ENCODE peak calls at places on chromosome 22, in six cellular contexts. A is brain microvascular endothelial cell, E is PC-3, D is SW 1271, V is NAMALWA, K is colonic mucosa. I is an unnamed sample.

GRCh38 chr22:37892566-37893338 is 13.3 kb upstream of the MICALL1 start:
- DNase-seq in A (no peak), E (no peak), D (no peak), V (no peak), K (no peak), I (no peak)

GRCh38 chr22:25817092-25817943 is 75.3 kb downstream of the MYO18B start:
- DNase-seq in A (no peak), E (no peak), D (no peak), V (no peak), K (no peak), I (no peak)

GRCh38 chr22:44683237-44683636 is 18.8 kb upstream of the PRR5 start:
- DNase-seq in A (no peak), E (no peak), D (no peak), V (no peak), K (no peak), I (no peak)

GRCh38 chr22:19892249-19892879 is 37.7 kb upstream of the GNB1L start:
- DNase-seq in A (peak; percentile 22), E (no peak), D (no peak), V (peak; percentile 31), K (no peak), I (no peak)

GRCh38 chr22:22810018-22810427 is 77.6 kb upstream of the IGLL5 start:
- DNase-seq in A (no peak), E (no peak), D (no peak), V (no peak), K (no peak), I (no peak)

GRCh38 chr22:20439556-20439927 is 1.9 kb upstream of the SCARF2 start:
- DNase-seq in A (no peak), E (no peak), D (no peak), V (no peak), K (no peak), I (no peak)

GRCh38 chr22:36065775-36066544 is 37.3 kb upstream of the RBFOX2 start:
- DNase-seq in A (peak; percentile 84), E (peak; percentile 90), D (peak; percentile 71), V (peak; percentile 65), K (peak; percentile 87), I (peak; percentile 95)

GRCh38 chr22:38214248-38215056 is 12.7 kb downstream of the MAFF start:
- DNase-seq in A (no peak), E (no peak), D (no peak), V (peak; percentile 60), K (peak; percentile 77), I (no peak)

GRCh38 chr22:33909906-33910305 is 10.4 kb downstream of the LARGE1 start:
- DNase-seq in A (no peak), E (no peak), D (no peak), V (no peak), K (no peak), I (no peak)

GRCh38 chr22:39236321-39237275 is 8.2 kb downstream of the PDGFB start:
- DNase-seq in A (peak; percentile 51), E (no peak), D (no peak), V (no peak), K (peak; percentile 34), I (no peak)

GRCh38 chr22:38109391-38110000 is 988 bp downstream of the BAIAP2L2 start:
- DNase-seq in A (no peak), E (no peak), D (no peak), V (no peak), K (no peak), I (no peak)

GRCh38 chr22:26579331-26579886 is 10.5 kb downstream of the TPST2 start:
- DNase-seq in A (no peak), E (no peak), D (no peak), V (peak; percentile 76), K (peak; percentile 35), I (no peak)

GRCh38 chr22:45547016-45547345 is 44.3 kb downstream of the FBLN1 start:
- DNase-seq in A (no peak), E (no peak), D (no peak), V (no peak), K (no peak), I (no peak)

GRCh38 chr22:23376256-23376655 is 195.9 kb downstream of the BCR start:
- DNase-seq in A (no peak), E (peak; percentile 42), D (no peak), V (peak; percentile 89), K (peak; percentile 59), I (no peak)

GRCh38 chr22:35725521-35725920 is 7.8 kb downstream of the APOL5 start:
- DNase-seq in A (no peak), E (no peak), D (no peak), V (no peak), K (no peak), I (no peak)

GRCh38 chr22:44996120-44996519 is 13.7 kb downstream of the PHF21B start:
- DNase-seq in A (no peak), E (no peak), D (no peak), V (no peak), K (no peak), I (no peak)

GRCh38 chr22:20605328-20605727 is 97.9 kb downstream of the MED15 start:
- DNase-seq in A (no peak), E (no peak), D (no peak), V (no peak), K (no peak), I (no peak)

GRCh38 chr22:20549232-20549841 is 41.9 kb downstream of the MED15 start:
- DNase-seq in A (no peak), E (no peak), D (no peak), V (no peak), K (no peak), I (no peak)

GRCh38 chr22:39773976-39774539 is 119.5 kb downstream of the ENTHD1 start:
- DNase-seq in A (no peak), E (peak; percentile 25), D (no peak), V (peak; percentile 44), K (peak; percentile 26), I (no peak)

GRCh38 chr22:16824718-16825687 is at the start of gene XKR3:
- DNase-seq in A (no peak), E (peak; percentile 1), D (no peak), V (peak; percentile 43), K (no peak), I (no peak)